ENCODE peak calls at places on chromosomes 16 and 17, in six cellular contexts. I is fibroblast of lung; H is activated T-cell treated with anti-CD3 and anti-CD28 coated beads for 1 hour; D is substantia nigra; T is CD4-positive, alpha-beta memory T cell; K is AG04450. P is an unnamed sample.

GRCh38 chr17:14826361-14826760 is 438.8 kb downstream of the PMP22 start:
- DNase-seq in I (no peak), T (no peak), H (no peak), D (no peak), K (no peak), P (peak; percentile 5)

GRCh38 chr16:77437859-77438258 is 3.0 kb upstream of the ADAMTS18 start:
- DNase-seq in T (no peak), I (no peak), H (no peak), D (no peak), K (no peak), P (peak; percentile 27)

GRCh38 chr17:7445011-7445927 is at the start of gene CHRNB1:
- DNase-seq in H (no peak), I (peak; percentile 52), K (no peak), D (peak; percentile 75), T (peak; percentile 37), P (peak; percentile 31)

GRCh38 chr17:11511696-11512095 is 86.6 kb upstream of the DNAH9 start:
- DNase-seq in D (no peak), H (no peak), K (no peak), I (no peak), T (no peak), P (no peak)

GRCh38 chr16:83701494-83701893 is 106.3 kb upstream of the HSBP1 start:
- DNase-seq in K (peak; percentile 16), H (no peak), I (peak; percentile 51), T (no peak), D (no peak), P (no peak)

GRCh38 chr16:79982862-79983261 is 382.3 kb upstream of the MAF start:
- DNase-seq in K (no peak), D (no peak), H (no peak), I (no peak), T (no peak), P (no peak)

GRCh38 chr17:38598995-38599394 is 6.8 kb downstream of the SRCIN1 start:
- DNase-seq in D (no peak), I (no peak), K (no peak), T (no peak), H (no peak), P (no peak)

GRCh38 chr16:50509521-50510341 is 38.5 kb upstream of the NKD1 start:
- DNase-seq in I (no peak), D (no peak), K (no peak), H (peak; percentile 20), T (peak; percentile 12), P (no peak)

GRCh38 chr16:54285414-54286066 is 1.0 kb downstream of the IRX3 start:
- DNase-seq in T (no peak), H (no peak), D (no peak), I (peak; percentile 39), K (no peak), P (peak; percentile 66)

GRCh38 chr16:12303649-12304048 is 327.1 kb downstream of the SNX29 start:
- DNase-seq in K (no peak), I (no peak), D (no peak), T (no peak), H (no peak), P (peak; percentile 26)

GRCh38 chr17:47692895-47693666 is 880 bp upstream of the TBKBP1 start:
- DNase-seq in H (no peak), I (no peak), T (no peak), D (no peak), K (no peak), P (no peak)

GRCh38 chr16:2858245-2859025 is 465 bp upstream of the PRSS22 start:
- DNase-seq in D (no peak), I (no peak), T (no peak), H (no peak), K (no peak), P (no peak)

GRCh38 chr17:50344712-50345380 is 1.1 kb upstream of the XYLT2 start:
- DNase-seq in T (no peak), K (no peak), H (no peak), D (no peak), I (no peak), P (no peak)

GRCh38 chr16:53530046-53530445 is 27.0 kb upstream of the AKTIP start:
- DNase-seq in H (no peak), K (no peak), I (no peak), T (no peak), D (no peak), P (no peak)

GRCh38 chr16:68901910-68902309 is 58.6 kb downstream of the TANGO6 start:
- DNase-seq in D (no peak), K (peak; percentile 37), I (peak; percentile 68), H (no peak), T (no peak), P (peak; percentile 87)

GRCh38 chr17:80678621-80679020 is 134.0 kb downstream of the RPTOR start:
- DNase-seq in I (peak; percentile 91), H (no peak), D (peak; percentile 41), T (no peak), K (peak; percentile 46), P (peak; percentile 85)

GRCh38 chr17:73268582-73269328 is 7.1 kb upstream of the CPSF4L start:
- DNase-seq in H (no peak), I (no peak), T (no peak), K (no peak), D (no peak), P (no peak)

GRCh38 chr16:67395458-67396158 is 2.3 kb upstream of the TPPP3 start:
- DNase-seq in H (no peak), I (no peak), D (no peak), K (no peak), T (no peak), P (no peak)

GRCh38 chr17:11391134-11391533 is 150.1 kb downstream of the SHISA6 start:
- DNase-seq in D (no peak), K (no peak), H (no peak), T (no peak), I (no peak), P (no peak)

GRCh38 chr17:5139454-5139725 is 23.6 kb downstream of the USP6 start:
- DNase-seq in D (no peak), I (no peak), T (no peak), K (no peak), H (no peak), P (no peak)

GRCh38 chr16:50021509-50021908 is 3.5 kb upstream of the CNEP1R1 start:
- DNase-seq in D (no peak), I (no peak), K (no peak), H (no peak), T (peak; percentile 3), P (no peak)

GRCh38 chr16:50640391-50640790 is 40.7 kb downstream of the SNX20 start:
- DNase-seq in K (no peak), D (no peak), T (no peak), I (peak; percentile 15), H (no peak), P (no peak)